ENCODE peak calls at places on chromosomes 6 and 20, in nine cellular contexts. V is CD4-positive, alpha-beta memory T cell; R is cardiac fibroblast; Y is stimulated activated CD4-positive, alpha-beta T cell treated with anti-CD3 and anti-CD28 coated beads, Interleukin-2, amount 100 ng/mL, for 48 hours; Q is naive thymus-derived CD8-positive, alpha-beta T cell; F is AG04450; J is OCI-LY7; Z is ACHN; H is right cardiac atrium. W is an unnamed sample.

GRCh38 chr6:124823240-124824105 is 138.8 kb upstream of the RNF217 start:
- DNase-seq in V (no peak), R (peak), Y (no peak), Q (no peak), F (no peak), J (no peak), Z (no peak), H (no peak), W (no peak)

GRCh38 chr6:168209420-168209819 is 110.2 kb downstream of the DACT2 start:
- DNase-seq in V (no peak), R (no peak), Y (no peak), Q (no peak), F (no peak), J (no peak), Z (no peak), H (no peak), W (no peak)

GRCh38 chr20:60050193-60050960 is 92.2 kb downstream of the CDH26 start:
- DNase-seq in V (no peak), R (no peak), Y (no peak), Q (no peak), F (no peak), J (no peak), Z (peak), H (no peak), W (no peak)

GRCh38 chr20:62647521-62648317 is 5.4 kb downstream of the SLCO4A1 start:
- DNase-seq in V (no peak), R (no peak), Y (no peak), Q (no peak), F (no peak), J (no peak), Z (no peak), H (peak), W (no peak)

GRCh38 chr20:45860573-45861011 is 3.2 kb downstream of the ZSWIM3 start:
- DNase-seq in V (no peak), R (no peak), Y (no peak), Q (no peak), F (no peak), J (no peak), Z (no peak), H (no peak), W (no peak)

GRCh38 chr6:157997893-157998608 is 16.4 kb downstream of the SYNJ2 start:
- DNase-seq in V (no peak), R (no peak), Y (no peak), Q (no peak), F (no peak), J (no peak), Z (no peak), H (no peak), W (no peak)

GRCh38 chr6:157579467-157580031 is 198.6 kb downstream of the ZDHHC14 start:
- DNase-seq in V (no peak), R (peak), Y (no peak), Q (no peak), F (no peak), J (no peak), Z (no peak), H (no peak), W (no peak)

GRCh38 chr6:5471044-5471443 is 209.7 kb downstream of the FARS2 start:
- DNase-seq in V (peak), R (peak), Y (peak), Q (peak), F (peak), J (peak), Z (peak), H (peak), W (peak)

GRCh38 chr6:5099537-5099936 is 14.4 kb downstream of the PPP1R3G start:
- DNase-seq in V (no peak), R (no peak), Y (no peak), Q (no peak), F (no peak), J (no peak), Z (no peak), H (no peak), W (no peak)

GRCh38 chr6:77298298-77298697 is 165.0 kb downstream of the HTR1B start:
- DNase-seq in V (no peak), R (peak), Y (no peak), Q (no peak), F (no peak), J (no peak), Z (no peak), H (no peak), W (no peak)

GRCh38 chr6:152636675-152637421 is at the start of gene SYNE1:
- DNase-seq in V (no peak), R (peak), Y (no peak), Q (no peak), F (no peak), J (peak), Z (no peak), H (peak), W (peak)

GRCh38 chr6:34993206-34993605 is 104.2 kb downstream of the ANKS1A start:
- DNase-seq in V (no peak), R (no peak), Y (no peak), Q (no peak), F (no peak), J (no peak), Z (no peak), H (no peak), W (no peak)

GRCh38 chr6:18284261-18284660 is 19.9 kb upstream of the DEK start:
- DNase-seq in V (no peak), R (no peak), Y (no peak), Q (no peak), F (no peak), J (no peak), Z (no peak), H (no peak), W (no peak)

GRCh38 chr20:5222919-5223634 is 93.7 kb downstream of the PROKR2 start:
- DNase-seq in V (peak), R (peak), Y (peak), Q (peak), F (peak), J (peak), Z (peak), H (peak), W (peak)

GRCh38 chr20:4112490-4113420 is 97.4 kb upstream of the RNF24 start:
- DNase-seq in V (no peak), R (peak), Y (no peak), Q (no peak), F (no peak), J (no peak), Z (peak), H (peak), W (no peak)

GRCh38 chr6:110812719-110813118 is 2.5 kb downstream of the CDK19 start:
- DNase-seq in V (no peak), R (no peak), Y (no peak), Q (no peak), F (no peak), J (no peak), Z (no peak), H (no peak), W (no peak)

GRCh38 chr6:108436771-108437170 is 123.9 kb upstream of the FOXO3 start:
- DNase-seq in V (no peak), R (no peak), Y (no peak), Q (no peak), F (no peak), J (no peak), Z (no peak), H (no peak), W (no peak)

GRCh38 chr6:79373880-79374279 is 139.4 kb upstream of the HMGN3 start:
- DNase-seq in V (no peak), R (no peak), Y (no peak), Q (no peak), F (no peak), J (no peak), Z (no peak), H (no peak), W (no peak)

GRCh38 chr6:142846883-142847287 is 98.1 kb downstream of the HIVEP2 start:
- DNase-seq in V (no peak), R (peak), Y (no peak), Q (no peak), F (peak), J (no peak), Z (peak), H (no peak), W (no peak)

GRCh38 chr20:24450646-24451376 is 18.6 kb upstream of the SYNDIG1 start:
- DNase-seq in V (no peak), R (no peak), Y (no peak), Q (no peak), F (no peak), J (no peak), Z (no peak), H (no peak), W (no peak)

GRCh38 chr6:137025786-137026730 is 18.7 kb downstream of the IL20RA start:
- DNase-seq in V (peak), R (no peak), Y (no peak), Q (no peak), F (no peak), J (no peak), Z (no peak), H (no peak), W (no peak)

GRCh38 chr20:2750343-2751251 is 49.8 kb downstream of the CPXM1 start:
- DNase-seq in V (no peak), R (peak), Y (no peak), Q (no peak), F (no peak), J (no peak), Z (no peak), H (peak), W (no peak)

GRCh38 chr6:139380168-139380567 is 5.7 kb upstream of the CITED2 start:
- DNase-seq in V (no peak), R (no peak), Y (no peak), Q (no peak), F (no peak), J (no peak), Z (no peak), H (no peak), W (no peak)

GRCh38 chr6:31592396-31592771 is 422 bp downstream of the NCR3 start:
- DNase-seq in V (no peak), R (no peak), Y (no peak), Q (no peak), F (no peak), J (no peak), Z (no peak), H (no peak), W (no peak)

GRCh38 chr6:6622557-6622956 is 34.0 kb downstream of the LY86 start:
- DNase-seq in V (no peak), R (no peak), Y (no peak), Q (no peak), F (no peak), J (no peak), Z (no peak), H (no peak), W (no peak)

GRCh38 chr6:143329323-143329722 is 121.2 kb downstream of the ADAT2 start:
- DNase-seq in V (no peak), R (no peak), Y (no peak), Q (no peak), F (no peak), J (no peak), Z (no peak), H (no peak), W (no peak)

GRCh38 chr20:41613321-41613720 is 4.9 kb downstream of the CHD6 start:
- DNase-seq in V (no peak), R (no peak), Y (no peak), Q (no peak), F (no peak), J (no peak), Z (no peak), H (no peak), W (no peak)

GRCh38 chr6:161171207-161171606 is 102.7 kb downstream of the AGPAT4 start:
- DNase-seq in V (no peak), R (no peak), Y (no peak), Q (no peak), F (no peak), J (no peak), Z (no peak), H (no peak), W (no peak)

GRCh38 chr6:45923831-45924391 is 91.7 kb downstream of the CLIC5 start:
- DNase-seq in V (no peak), R (peak), Y (peak), Q (no peak), F (peak), J (no peak), Z (no peak), H (no peak), W (no peak)

GRCh38 chr20:20552076-20552475 is 160.4 kb downstream of the RALGAPA2 start:
- DNase-seq in V (no peak), R (no peak), Y (no peak), Q (no peak), F (no peak), J (no peak), Z (no peak), H (no peak), W (no peak)

GRCh38 chr6:4582506-4582905 is 193.7 kb upstream of the CDYL start:
- DNase-seq in V (no peak), R (peak), Y (no peak), Q (no peak), F (peak), J (no peak), Z (no peak), H (no peak), W (no peak)